ENCODE peak calls at places on chromosomes 4 and X, in four cellular contexts. S, T, D and U are unnamed samples.
A peak's percentile ranks its signal among the peaks of the same experiment; 100 is the strongest.

GRCh38 chr4:181848357-181848756 is 394.8 kb upstream of the TENM3 start:
- DNase-seq in D (no peak), S (no peak), T (no peak), U (no peak)

GRCh38 chr4:9765091-9765490 is 16.3 kb upstream of the DRD5 start:
- DNase-seq in T (peak; percentile 5), D (peak; percentile 9), S (no peak), U (peak; percentile 22)

GRCh38 chr4:183960021-183960420 is 54.9 kb downstream of the STOX2 start:
- DNase-seq in S (peak; percentile 62), T (peak; percentile 95), D (peak; percentile 87), U (peak; percentile 86)

GRCh38 chr4:95676190-95676589 is 127.4 kb upstream of the UNC5C start:
- DNase-seq in D (no peak), T (no peak), S (no peak), U (no peak)

GRCh38 chrX:10010686-10011085 is 43.5 kb downstream of the CLDN34 start:
- DNase-seq in D (no peak), T (no peak), S (no peak), U (no peak)

GRCh38 chr4:177302371-177303100 is 7.1 kb upstream of the NEIL3 start:
- DNase-seq in T (no peak), D (no peak), S (no peak), U (no peak)

GRCh38 chr4:13570916-13571315 is 26.6 kb upstream of the NKX3-2 start:
- DNase-seq in S (no peak), D (no peak), T (no peak), U (no peak)

GRCh38 chr4:52244773-52245360 is 193.8 kb downstream of the SPATA18 start:
- DNase-seq in D (no peak), T (no peak), S (no peak), U (no peak)

GRCh38 chr4:123621072-123621705 is 224.6 kb downstream of the SPRY1 start:
- DNase-seq in S (no peak), T (no peak), D (no peak), U (no peak)

GRCh38 chr4:16278178-16278577 is 51.9 kb upstream of the TAPT1 start:
- DNase-seq in T (no peak), D (no peak), S (no peak), U (no peak)

GRCh38 chrX:130030826-130031225 is 48.4 kb downstream of the BCORL1 start:
- DNase-seq in T (peak; percentile 17), D (no peak), S (no peak), U (no peak)

GRCh38 chrX:21638311-21638710 is 19.8 kb downstream of the KLHL34 start:
- DNase-seq in T (no peak), S (no peak), D (no peak), U (no peak)

GRCh38 chrX:139759637-139760036 is 51.7 kb upstream of the MCF2 start:
- DNase-seq in T (no peak), S (no peak), D (peak; percentile 1), U (no peak)

GRCh38 chrX:48580662-48581061 is 6.4 kb downstream of the RBM3 start:
- DNase-seq in D (no peak), T (no peak), S (no peak), U (no peak)